ENCODE peak calls at places on chromosomes 3 and 15, in ten cellular contexts. One of them, this sample, is unnamed.

GRCh38 chr3:174710622-174711021 is 148.5 kb upstream of the NAALADL2 start:
- DNase-seq in NCI-H1092: no peak
- DNase-seq in HuH-7: no peak
- DNase-seq in aorta: no peak
- DNase-seq in H9: no peak
- DNase-seq in astrocyte of the cerebellum: peak; percentile 23
- DNase-seq in RCC 7860: no peak
- DNase-seq in posterior cingulate gyrus: no peak
- DNase-seq in activated naive CD4-positive, alpha-beta T cell treated with anti-CD3 and anti-CD28 coated beads, Interleukin-2, amount 50 U/mL, for 72 hours: no peak
- DNase-seq in non-pigmented ciliary epithelial cell: no peak
- DNase-seq in this sample: no peak

GRCh38 chr3:123449092-123449985 is 449 bp upstream of the ADCY5 start:
- DNase-seq in NCI-H1092: no peak
- DNase-seq in non-pigmented ciliary epithelial cell: no peak
- DNase-seq in H9: peak; percentile 52
- DNase-seq in aorta: peak; percentile 86
- DNase-seq in posterior cingulate gyrus: peak; percentile 91
- DNase-seq in RCC 7860: no peak
- DNase-seq in activated naive CD4-positive, alpha-beta T cell treated with anti-CD3 and anti-CD28 coated beads, Interleukin-2, amount 50 U/mL, for 72 hours: peak; percentile 16
- DNase-seq in astrocyte of the cerebellum: no peak
- DNase-seq in HuH-7: peak; percentile 62
- DNase-seq in this sample: no peak

GRCh38 chr15:93866996-93867395 is 364.4 kb upstream of the MCTP2 start:
- DNase-seq in RCC 7860: no peak
- DNase-seq in NCI-H1092: no peak
- DNase-seq in H9: no peak
- DNase-seq in astrocyte of the cerebellum: no peak
- DNase-seq in aorta: no peak
- DNase-seq in non-pigmented ciliary epithelial cell: no peak
- DNase-seq in activated naive CD4-positive, alpha-beta T cell treated with anti-CD3 and anti-CD28 coated beads, Interleukin-2, amount 50 U/mL, for 72 hours: no peak
- DNase-seq in HuH-7: no peak
- DNase-seq in posterior cingulate gyrus: no peak
- DNase-seq in this sample: no peak

GRCh38 chr15:101710806-101711205 is 13.5 kb downstream of the TARS3 start:
- DNase-seq in posterior cingulate gyrus: no peak
- DNase-seq in RCC 7860: peak; percentile 66
- DNase-seq in HuH-7: no peak
- DNase-seq in NCI-H1092: no peak
- DNase-seq in H9: no peak
- DNase-seq in non-pigmented ciliary epithelial cell: peak; percentile 32
- DNase-seq in aorta: no peak
- DNase-seq in astrocyte of the cerebellum: peak; percentile 13
- DNase-seq in activated naive CD4-positive, alpha-beta T cell treated with anti-CD3 and anti-CD28 coated beads, Interleukin-2, amount 50 U/mL, for 72 hours: no peak
- DNase-seq in this sample: peak; percentile 10

GRCh38 chr15:71093089-71094024 is 21.9 kb upstream of the THSD4 start:
- DNase-seq in astrocyte of the cerebellum: no peak
- DNase-seq in HuH-7: no peak
- DNase-seq in H9: no peak
- DNase-seq in RCC 7860: peak; percentile 71
- DNase-seq in non-pigmented ciliary epithelial cell: no peak
- DNase-seq in NCI-H1092: no peak
- DNase-seq in aorta: no peak
- DNase-seq in activated naive CD4-positive, alpha-beta T cell treated with anti-CD3 and anti-CD28 coated beads, Interleukin-2, amount 50 U/mL, for 72 hours: no peak
- DNase-seq in posterior cingulate gyrus: no peak
- DNase-seq in this sample: no peak

GRCh38 chr3:189710620-189711388 is 79.6 kb downstream of the TP63 start:
- DNase-seq in RCC 7860: peak; percentile 96
- DNase-seq in activated naive CD4-positive, alpha-beta T cell treated with anti-CD3 and anti-CD28 coated beads, Interleukin-2, amount 50 U/mL, for 72 hours: no peak
- DNase-seq in posterior cingulate gyrus: no peak
- DNase-seq in astrocyte of the cerebellum: peak; percentile 98
- DNase-seq in non-pigmented ciliary epithelial cell: peak; percentile 95
- DNase-seq in aorta: no peak
- DNase-seq in NCI-H1092: no peak
- DNase-seq in H9: peak; percentile 32
- DNase-seq in HuH-7: no peak
- DNase-seq in this sample: no peak

GRCh38 chr3:183434503-183434902 is 6.1 kb upstream of the MCF2L2 start:
- DNase-seq in H9: no peak
- DNase-seq in RCC 7860: no peak
- DNase-seq in HuH-7: no peak
- DNase-seq in NCI-H1092: no peak
- DNase-seq in posterior cingulate gyrus: no peak
- DNase-seq in aorta: no peak
- DNase-seq in non-pigmented ciliary epithelial cell: no peak
- DNase-seq in activated naive CD4-positive, alpha-beta T cell treated with anti-CD3 and anti-CD28 coated beads, Interleukin-2, amount 50 U/mL, for 72 hours: no peak
- DNase-seq in astrocyte of the cerebellum: no peak
- DNase-seq in this sample: no peak

GRCh38 chr3:63970596-63971468 is 52.5 kb downstream of the PSMD6 start:
- DNase-seq in non-pigmented ciliary epithelial cell: no peak
- DNase-seq in RCC 7860: no peak
- DNase-seq in astrocyte of the cerebellum: no peak
- DNase-seq in NCI-H1092: no peak
- DNase-seq in H9: no peak
- DNase-seq in HuH-7: no peak
- DNase-seq in posterior cingulate gyrus: no peak
- DNase-seq in activated naive CD4-positive, alpha-beta T cell treated with anti-CD3 and anti-CD28 coated beads, Interleukin-2, amount 50 U/mL, for 72 hours: no peak
- DNase-seq in aorta: no peak
- DNase-seq in this sample: peak; percentile 18

GRCh38 chr3:169769287-169770181 is at the start of gene ACTRT3:
- DNase-seq in H9: peak; percentile 87
- DNase-seq in astrocyte of the cerebellum: no peak
- DNase-seq in aorta: peak; percentile 89
- DNase-seq in HuH-7: peak; percentile 59
- DNase-seq in activated naive CD4-positive, alpha-beta T cell treated with anti-CD3 and anti-CD28 coated beads, Interleukin-2, amount 50 U/mL, for 72 hours: peak; percentile 54
- DNase-seq in NCI-H1092: peak; percentile 57
- DNase-seq in RCC 7860: no peak
- DNase-seq in posterior cingulate gyrus: peak; percentile 87
- DNase-seq in non-pigmented ciliary epithelial cell: no peak
- DNase-seq in this sample: peak; percentile 39

GRCh38 chr3:40780801-40781406 is 256.1 kb downstream of the ZNF621 start:
- DNase-seq in aorta: peak; percentile 77
- DNase-seq in NCI-H1092: peak; percentile 63
- DNase-seq in H9: no peak
- DNase-seq in astrocyte of the cerebellum: peak; percentile 91
- DNase-seq in activated naive CD4-positive, alpha-beta T cell treated with anti-CD3 and anti-CD28 coated beads, Interleukin-2, amount 50 U/mL, for 72 hours: no peak
- DNase-seq in HuH-7: no peak
- DNase-seq in RCC 7860: no peak
- DNase-seq in non-pigmented ciliary epithelial cell: no peak
- DNase-seq in posterior cingulate gyrus: no peak
- DNase-seq in this sample: no peak

GRCh38 chr15:76299786-76300185 is 11.5 kb downstream of the ETFA start:
- DNase-seq in activated naive CD4-positive, alpha-beta T cell treated with anti-CD3 and anti-CD28 coated beads, Interleukin-2, amount 50 U/mL, for 72 hours: no peak
- DNase-seq in HuH-7: no peak
- DNase-seq in H9: no peak
- DNase-seq in NCI-H1092: no peak
- DNase-seq in posterior cingulate gyrus: no peak
- DNase-seq in non-pigmented ciliary epithelial cell: no peak
- DNase-seq in RCC 7860: no peak
- DNase-seq in aorta: no peak
- DNase-seq in astrocyte of the cerebellum: no peak
- DNase-seq in this sample: no peak

GRCh38 chr3:118187221-118187620 is 847.4 kb downstream of the IGSF11 start:
- DNase-seq in RCC 7860: no peak
- DNase-seq in H9: no peak
- DNase-seq in posterior cingulate gyrus: no peak
- DNase-seq in NCI-H1092: no peak
- DNase-seq in activated naive CD4-positive, alpha-beta T cell treated with anti-CD3 and anti-CD28 coated beads, Interleukin-2, amount 50 U/mL, for 72 hours: no peak
- DNase-seq in non-pigmented ciliary epithelial cell: no peak
- DNase-seq in aorta: no peak
- DNase-seq in astrocyte of the cerebellum: no peak
- DNase-seq in HuH-7: no peak
- DNase-seq in this sample: no peak

GRCh38 chr15:22263738-22264137 is 183.4 kb downstream of the OR4M2 start:
- DNase-seq in NCI-H1092: no peak
- DNase-seq in non-pigmented ciliary epithelial cell: no peak
- DNase-seq in H9: no peak
- DNase-seq in RCC 7860: no peak
- DNase-seq in HuH-7: no peak
- DNase-seq in aorta: no peak
- DNase-seq in posterior cingulate gyrus: no peak
- DNase-seq in astrocyte of the cerebellum: no peak
- DNase-seq in activated naive CD4-positive, alpha-beta T cell treated with anti-CD3 and anti-CD28 coated beads, Interleukin-2, amount 50 U/mL, for 72 hours: no peak
- DNase-seq in this sample: no peak

GRCh38 chr15:44084728-44085127 is 110.3 kb downstream of the FRMD5 start:
- DNase-seq in astrocyte of the cerebellum: no peak
- DNase-seq in NCI-H1092: no peak
- DNase-seq in H9: no peak
- DNase-seq in activated naive CD4-positive, alpha-beta T cell treated with anti-CD3 and anti-CD28 coated beads, Interleukin-2, amount 50 U/mL, for 72 hours: no peak
- DNase-seq in RCC 7860: no peak
- DNase-seq in HuH-7: no peak
- DNase-seq in aorta: no peak
- DNase-seq in posterior cingulate gyrus: no peak
- DNase-seq in non-pigmented ciliary epithelial cell: no peak
- DNase-seq in this sample: no peak

GRCh38 chr3:134029734-134030381 is at the start of gene SLCO2A1:
- DNase-seq in aorta: peak; percentile 85
- DNase-seq in non-pigmented ciliary epithelial cell: no peak
- DNase-seq in HuH-7: peak; percentile 56
- DNase-seq in H9: peak; percentile 66
- DNase-seq in activated naive CD4-positive, alpha-beta T cell treated with anti-CD3 and anti-CD28 coated beads, Interleukin-2, amount 50 U/mL, for 72 hours: peak; percentile 22
- DNase-seq in NCI-H1092: peak; percentile 15
- DNase-seq in posterior cingulate gyrus: no peak
- DNase-seq in astrocyte of the cerebellum: no peak
- DNase-seq in RCC 7860: no peak
- DNase-seq in this sample: no peak

GRCh38 chr3:183488343-183488742 is 59.9 kb upstream of the MCF2L2 start:
- DNase-seq in posterior cingulate gyrus: no peak
- DNase-seq in astrocyte of the cerebellum: no peak
- DNase-seq in non-pigmented ciliary epithelial cell: no peak
- DNase-seq in RCC 7860: no peak
- DNase-seq in H9: no peak
- DNase-seq in activated naive CD4-positive, alpha-beta T cell treated with anti-CD3 and anti-CD28 coated beads, Interleukin-2, amount 50 U/mL, for 72 hours: no peak
- DNase-seq in HuH-7: no peak
- DNase-seq in NCI-H1092: no peak
- DNase-seq in aorta: no peak
- DNase-seq in this sample: no peak

GRCh38 chr3:72745146-72745976 is 102.9 kb downstream of the SHQ1 start:
- DNase-seq in HuH-7: no peak
- DNase-seq in NCI-H1092: peak; percentile 35
- DNase-seq in posterior cingulate gyrus: no peak
- DNase-seq in H9: no peak
- DNase-seq in non-pigmented ciliary epithelial cell: peak; percentile 18
- DNase-seq in RCC 7860: peak; percentile 45
- DNase-seq in aorta: no peak
- DNase-seq in astrocyte of the cerebellum: no peak
- DNase-seq in activated naive CD4-positive, alpha-beta T cell treated with anti-CD3 and anti-CD28 coated beads, Interleukin-2, amount 50 U/mL, for 72 hours: no peak
- DNase-seq in this sample: no peak

GRCh38 chr3:15610083-15610482 is 8.5 kb downstream of the BTD start:
- DNase-seq in H9: no peak
- DNase-seq in posterior cingulate gyrus: no peak
- DNase-seq in NCI-H1092: no peak
- DNase-seq in non-pigmented ciliary epithelial cell: no peak
- DNase-seq in aorta: no peak
- DNase-seq in HuH-7: peak; percentile 79
- DNase-seq in RCC 7860: peak; percentile 79
- DNase-seq in astrocyte of the cerebellum: no peak
- DNase-seq in activated naive CD4-positive, alpha-beta T cell treated with anti-CD3 and anti-CD28 coated beads, Interleukin-2, amount 50 U/mL, for 72 hours: no peak
- DNase-seq in this sample: peak; percentile 63

GRCh38 chr3:29430558-29430971 is 149.7 kb downstream of the RBMS3 start:
- DNase-seq in NCI-H1092: no peak
- DNase-seq in HuH-7: no peak
- DNase-seq in activated naive CD4-positive, alpha-beta T cell treated with anti-CD3 and anti-CD28 coated beads, Interleukin-2, amount 50 U/mL, for 72 hours: no peak
- DNase-seq in non-pigmented ciliary epithelial cell: peak; percentile 44
- DNase-seq in aorta: no peak
- DNase-seq in RCC 7860: peak; percentile 14
- DNase-seq in H9: no peak
- DNase-seq in astrocyte of the cerebellum: peak; percentile 82
- DNase-seq in posterior cingulate gyrus: no peak
- DNase-seq in this sample: no peak

GRCh38 chr3:53645754-53646153 is 151.3 kb downstream of the CACNA1D start:
- DNase-seq in activated naive CD4-positive, alpha-beta T cell treated with anti-CD3 and anti-CD28 coated beads, Interleukin-2, amount 50 U/mL, for 72 hours: no peak
- DNase-seq in H9: no peak
- DNase-seq in non-pigmented ciliary epithelial cell: no peak
- DNase-seq in posterior cingulate gyrus: no peak
- DNase-seq in HuH-7: no peak
- DNase-seq in astrocyte of the cerebellum: no peak
- DNase-seq in aorta: no peak
- DNase-seq in RCC 7860: no peak
- DNase-seq in NCI-H1092: no peak
- DNase-seq in this sample: no peak

GRCh38 chr3:29486917-29487316 is 206.0 kb downstream of the RBMS3 start:
- DNase-seq in non-pigmented ciliary epithelial cell: no peak
- DNase-seq in aorta: no peak
- DNase-seq in activated naive CD4-positive, alpha-beta T cell treated with anti-CD3 and anti-CD28 coated beads, Interleukin-2, amount 50 U/mL, for 72 hours: no peak
- DNase-seq in H9: no peak
- DNase-seq in astrocyte of the cerebellum: no peak
- DNase-seq in HuH-7: no peak
- DNase-seq in posterior cingulate gyrus: no peak
- DNase-seq in RCC 7860: no peak
- DNase-seq in NCI-H1092: no peak
- DNase-seq in this sample: no peak

GRCh38 chr3:188330138-188330537 is 176.2 kb downstream of the LPP start:
- DNase-seq in aorta: no peak
- DNase-seq in non-pigmented ciliary epithelial cell: no peak
- DNase-seq in HuH-7: no peak
- DNase-seq in activated naive CD4-positive, alpha-beta T cell treated with anti-CD3 and anti-CD28 coated beads, Interleukin-2, amount 50 U/mL, for 72 hours: no peak
- DNase-seq in astrocyte of the cerebellum: no peak
- DNase-seq in NCI-H1092: no peak
- DNase-seq in posterior cingulate gyrus: no peak
- DNase-seq in RCC 7860: no peak
- DNase-seq in H9: no peak
- DNase-seq in this sample: no peak

GRCh38 chr3:18098960-18099587 is 326.1 kb downstream of the SATB1 start:
- DNase-seq in NCI-H1092: no peak
- DNase-seq in non-pigmented ciliary epithelial cell: peak; percentile 45
- DNase-seq in aorta: no peak
- DNase-seq in RCC 7860: peak; percentile 90
- DNase-seq in posterior cingulate gyrus: no peak
- DNase-seq in HuH-7: no peak
- DNase-seq in activated naive CD4-positive, alpha-beta T cell treated with anti-CD3 and anti-CD28 coated beads, Interleukin-2, amount 50 U/mL, for 72 hours: peak; percentile 41
- DNase-seq in astrocyte of the cerebellum: peak; percentile 56
- DNase-seq in H9: peak; percentile 80
- DNase-seq in this sample: no peak

GRCh38 chr3:105369501-105370371 is 3.0 kb downstream of the ALCAM start:
- DNase-seq in posterior cingulate gyrus: peak; percentile 89
- DNase-seq in NCI-H1092: peak; percentile 40
- DNase-seq in aorta: peak; percentile 92
- DNase-seq in activated naive CD4-positive, alpha-beta T cell treated with anti-CD3 and anti-CD28 coated beads, Interleukin-2, amount 50 U/mL, for 72 hours: peak; percentile 24
- DNase-seq in H9: peak; percentile 41
- DNase-seq in non-pigmented ciliary epithelial cell: no peak
- DNase-seq in astrocyte of the cerebellum: no peak
- DNase-seq in HuH-7: peak; percentile 28
- DNase-seq in RCC 7860: peak; percentile 59
- DNase-seq in this sample: peak; percentile 49

GRCh38 chr3:54527953-54528352 is 399.9 kb downstream of the LRTM1 start:
- DNase-seq in H9: no peak
- DNase-seq in non-pigmented ciliary epithelial cell: no peak
- DNase-seq in posterior cingulate gyrus: no peak
- DNase-seq in NCI-H1092: no peak
- DNase-seq in activated naive CD4-positive, alpha-beta T cell treated with anti-CD3 and anti-CD28 coated beads, Interleukin-2, amount 50 U/mL, for 72 hours: no peak
- DNase-seq in HuH-7: no peak
- DNase-seq in astrocyte of the cerebellum: peak; percentile 18
- DNase-seq in aorta: no peak
- DNase-seq in RCC 7860: no peak
- DNase-seq in this sample: no peak

GRCh38 chr15:26771917-26772587 is 814 bp downstream of the GABRB3 start:
- DNase-seq in H9: no peak
- DNase-seq in HuH-7: no peak
- DNase-seq in posterior cingulate gyrus: peak; percentile 89
- DNase-seq in NCI-H1092: peak; percentile 11
- DNase-seq in RCC 7860: no peak
- DNase-seq in astrocyte of the cerebellum: no peak
- DNase-seq in non-pigmented ciliary epithelial cell: no peak
- DNase-seq in aorta: no peak
- DNase-seq in activated naive CD4-positive, alpha-beta T cell treated with anti-CD3 and anti-CD28 coated beads, Interleukin-2, amount 50 U/mL, for 72 hours: no peak
- DNase-seq in this sample: no peak

GRCh38 chr15:81292516-81293001 is 31.4 kb downstream of the STARD5 start:
- DNase-seq in RCC 7860: no peak
- DNase-seq in non-pigmented ciliary epithelial cell: no peak
- DNase-seq in NCI-H1092: no peak
- DNase-seq in posterior cingulate gyrus: peak; percentile 69
- DNase-seq in activated naive CD4-positive, alpha-beta T cell treated with anti-CD3 and anti-CD28 coated beads, Interleukin-2, amount 50 U/mL, for 72 hours: no peak
- DNase-seq in H9: no peak
- DNase-seq in HuH-7: no peak
- DNase-seq in astrocyte of the cerebellum: no peak
- DNase-seq in aorta: no peak
- DNase-seq in this sample: no peak

GRCh38 chr3:101703169-101703568 is 16.7 kb upstream of the RPL24 start:
- DNase-seq in astrocyte of the cerebellum: no peak
- DNase-seq in RCC 7860: no peak
- DNase-seq in NCI-H1092: no peak
- DNase-seq in aorta: no peak
- DNase-seq in H9: no peak
- DNase-seq in HuH-7: no peak
- DNase-seq in posterior cingulate gyrus: no peak
- DNase-seq in non-pigmented ciliary epithelial cell: no peak
- DNase-seq in activated naive CD4-positive, alpha-beta T cell treated with anti-CD3 and anti-CD28 coated beads, Interleukin-2, amount 50 U/mL, for 72 hours: no peak
- DNase-seq in this sample: no peak

This sample was measured in HepG2.